ENCODE peak calls at places on chromosomes 3 and 15, in four cellular contexts. C is left ventricle myocardium inferior, J is mesenchymal stem cell, G is H9. E is an unnamed sample.

GRCh38 chr3:127096256-127097008 is 96.5 kb upstream of the PRR23E start:
- DNase-seq in C (no peak), J (no peak), G (no peak), E (no peak)

GRCh38 chr3:148797822-148798221 is 29.8 kb upstream of the CPB1 start:
- DNase-seq in C (no peak), J (no peak), G (no peak), E (no peak)

GRCh38 chr3:45873638-45874037 is 12.7 kb upstream of the CCR9 start:
- DNase-seq in C (no peak), J (no peak), G (no peak), E (no peak)

GRCh38 chr3:142209655-142210054 is 15.7 kb downstream of the GK5 start:
- DNase-seq in C (no peak), J (peak; percentile 88), G (no peak), E (peak; percentile 81)

GRCh38 chr3:59456852-59457485 is 407.1 kb upstream of the CFAP20DC start:
- DNase-seq in C (no peak), J (no peak), G (no peak), E (no peak)

GRCh38 chr15:55202206-55202605 is 5.5 kb upstream of the RSL24D1 start:
- DNase-seq in C (no peak), J (no peak), G (no peak), E (no peak)

GRCh38 chr15:43702174-43702573 is 8.5 kb downstream of the CKMT1A start:
- DNase-seq in C (no peak), J (no peak), G (peak; percentile 4), E (peak; percentile 39)

GRCh38 chr3:126413693-126414080 is 19.0 kb downstream of the CFAP100 start:
- DNase-seq in C (no peak), J (no peak), G (no peak), E (no peak)

GRCh38 chr15:42955518-42955917 is 34.9 kb upstream of the TTBK2 start:
- DNase-seq in C (no peak), J (no peak), G (no peak), E (no peak)

GRCh38 chr3:118842147-118842863 is 192.3 kb downstream of the IGSF11 start:
- DNase-seq in C (no peak), J (peak; percentile 22), G (no peak), E (no peak)

GRCh38 chr3:20051123-20051806 is 11.0 kb downstream of the KAT2B start:
- DNase-seq in C (no peak), J (no peak), G (no peak), E (no peak)
- H3K4me1 ChIP-seq in C (peaks cover 83% of the 10 kb centered on the region), J (peaks cover 12% of the 10 kb centered on the region), G (no peaks in the 10 kb centered on the region), E (no peaks in the 10 kb centered on the region)

GRCh38 chr3:196931828-196932587 is 10.3 kb downstream of the NCBP2 start:
- DNase-seq in C (no peak), J (no peak), G (no peak), E (no peak)
- H3K4me1 ChIP-seq in C (no peaks in the 10 kb centered on the region), J (no peaks in the 10 kb centered on the region), G (no peaks in the 10 kb centered on the region), E (no peaks in the 10 kb centered on the region)

DNA sequence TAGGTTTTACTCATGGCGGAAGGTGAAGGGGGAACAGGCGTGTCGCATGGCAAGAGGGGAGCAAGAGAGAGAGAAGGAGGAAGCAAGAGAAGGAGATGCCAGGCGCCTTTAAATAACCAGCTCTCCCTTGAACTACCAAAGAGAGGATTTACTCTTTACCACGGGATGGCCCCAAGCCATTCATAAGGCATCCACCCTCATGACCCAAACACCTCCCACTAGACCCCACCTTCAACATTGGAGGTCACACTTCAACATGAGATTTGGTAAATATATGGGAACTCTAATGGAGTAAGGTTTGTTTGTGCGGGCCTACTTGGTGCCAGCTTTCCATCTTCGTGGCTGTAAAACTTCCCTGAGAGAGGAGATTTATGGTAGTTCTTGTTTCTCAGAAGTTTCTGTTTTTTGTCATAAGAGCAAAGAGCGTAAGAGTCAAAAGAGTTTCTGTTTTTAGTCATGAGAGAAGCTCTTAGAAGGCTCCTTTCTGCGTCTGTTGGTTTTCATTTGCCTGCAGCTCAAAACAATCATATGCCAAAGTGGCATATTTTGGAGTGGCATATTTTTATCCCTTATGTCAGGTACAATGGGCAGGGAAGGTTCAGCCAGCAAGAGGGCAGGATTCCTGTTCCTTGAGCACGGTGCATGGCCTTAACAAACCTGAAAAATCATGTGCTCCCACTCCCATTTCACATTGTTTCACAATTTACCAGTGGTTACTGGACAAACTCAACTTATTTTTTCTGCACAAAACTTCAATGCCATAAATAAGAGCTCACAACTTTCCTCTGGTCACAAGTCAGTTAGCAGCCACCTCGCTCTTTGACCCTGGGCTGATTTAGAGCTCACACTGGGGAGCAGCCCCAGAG is 12.5 kb downstream of the PML start:
- DNase-seq in C (no peak), J (peak; percentile 75), G (no peak), E (no peak)
- H3K4me1 ChIP-seq in C (peaks cover 76% of the 10 kb centered on the region), J (peaks cover 29% of the 10 kb centered on the region), G (peaks cover 2% of the 10 kb centered on the region), E (no peaks in the 10 kb centered on the region)

GRCh38 chr15:90035835-90036220 is 34.7 kb downstream of the ZNF710 start:
- DNase-seq in C (no peak), J (no peak), G (no peak), E (no peak)

GRCh38 chr15:90036343-90036742 is 35.2 kb downstream of the ZNF710 start:
- DNase-seq in C (no peak), J (no peak), G (no peak), E (no peak)

GRCh38 chr15:90033448-90033847 is 32.3 kb downstream of the ZNF710 start:
- DNase-seq in C (no peak), J (no peak), G (no peak), E (no peak)

GRCh38 chr15:90036806-90037509 is 35.8 kb downstream of the ZNF710 start:
- DNase-seq in C (no peak), J (no peak), G (no peak), E (no peak)

GRCh38 chr15:90035095-90035834 is 34.1 kb downstream of the ZNF710 start:
- DNase-seq in C (peak; percentile 45), J (peak; percentile 81), G (no peak), E (no peak)
- H3K4me1 ChIP-seq in C (peaks cover 81% of the 10 kb centered on the region), J (peaks cover 43% of the 10 kb centered on the region), G (peaks cover 15% of the 10 kb centered on the region), E (peaks cover 44% of the 10 kb centered on the region)

GRCh38 chr3:132657869-132658747 is 1.5 kb downstream of the ACAD11 start:
- DNase-seq in C (no peak), J (no peak), G (no peak), E (no peak)

GRCh38 chr3:132659000-132659369 is 624 bp downstream of the ACAD11 start:
- DNase-seq in C (no peak), J (no peak), G (no peak), E (no peak)

GRCh38 chr3:132652640-132653270 is 6.9 kb downstream of the ACAD11 start:
- DNase-seq in C (no peak), J (no peak), G (no peak), E (no peak)

GRCh38 chr3:132654190-132654589 is 5.4 kb downstream of the ACAD11 start:
- DNase-seq in C (no peak), J (no peak), G (no peak), E (no peak)

GRCh38 chr3:132655471-132655870 is 4.1 kb downstream of the ACAD11 start:
- DNase-seq in C (no peak), J (no peak), G (no peak), E (no peak)
- H3K4me1 ChIP-seq in C (peaks cover 84% of the 10 kb centered on the region), J (no peaks in the 10 kb centered on the region), G (no peaks in the 10 kb centered on the region), E (no peaks in the 10 kb centered on the region)

GRCh38 chr15:89837134-89837829 is 22.6 kb upstream of the ANPEP start:
- DNase-seq in C (no peak), J (peak; percentile 68), G (no peak), E (no peak)

GRCh38 chr15:89841306-89841705 is 26.7 kb upstream of the ANPEP start:
- DNase-seq in C (no peak), J (no peak), G (no peak), E (no peak)

GRCh38 chr15:89836255-89837133 is 21.8 kb upstream of the ANPEP start:
- DNase-seq in C (no peak), J (peak; percentile 98), G (no peak), E (peak; percentile 24)

GRCh38 chr15:89837830-89838178 is 23.2 kb upstream of the ANPEP start:
- DNase-seq in C (no peak), J (no peak), G (no peak), E (no peak)

DNA sequence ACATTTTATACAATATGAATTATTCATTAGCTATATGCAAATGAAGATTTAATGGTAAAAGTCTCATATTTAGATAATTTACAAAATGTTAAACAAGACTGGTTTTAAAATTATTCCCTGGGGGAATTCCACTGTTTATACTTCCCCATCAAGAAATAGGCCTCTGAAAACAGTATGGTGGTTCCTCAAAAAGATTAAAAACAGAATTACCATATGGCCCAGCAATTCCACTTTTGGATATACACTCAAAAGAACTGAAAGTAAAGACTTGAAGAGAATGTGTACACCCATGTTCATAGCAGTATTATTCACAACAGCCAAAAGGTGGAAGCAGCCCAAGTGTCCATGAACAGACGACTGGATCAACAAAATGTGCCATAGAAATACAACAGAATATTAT is 24.8 kb upstream of the ANPEP start:
- DNase-seq in C (no peak), J (no peak), G (no peak), E (no peak)
- H3K4me1 ChIP-seq in C (peaks cover 25% of the 10 kb centered on the region), J (peaks cover 12% of the 10 kb centered on the region), G (no peaks in the 10 kb centered on the region), E (no peaks in the 10 kb centered on the region)

GRCh38 chr3:158350971-158351370 is 220.0 kb upstream of the MLF1 start:
- DNase-seq in C (no peak), J (no peak), G (no peak), E (no peak)
- H3K4me1 ChIP-seq in C (no peaks in the 10 kb centered on the region), J (no peaks in the 10 kb centered on the region), G (no peaks in the 10 kb centered on the region), E (no peaks in the 10 kb centered on the region)